ENCODE peak calls at places on chromosome 12, in six cellular contexts. X is body of pancreas, R is IMR-90, J is H54, U is heart left ventricle, Z is lower leg skin. C is an unnamed sample.
A peak's percentile ranks its signal among the peaks of the same experiment; 100 is the strongest.

GRCh38 chr12:11978985-11979384 is 91.8 kb upstream of the BCL2L14 start:
- DNase-seq in X (no peak), R (peak; percentile 28), J (no peak), U (no peak), Z (no peak), C (no peak)

GRCh38 chr12:51631591-51631990 is 40.6 kb downstream of the SCN8A start:
- DNase-seq in X (no peak), R (peak; percentile 82), J (peak; percentile 33), U (no peak), Z (no peak), C (no peak)

GRCh38 chr12:27285395-27285794 is 41.3 kb downstream of the STK38L start:
- DNase-seq in X (no peak), R (peak; percentile 23), J (no peak), U (no peak), Z (no peak), C (no peak)

GRCh38 chr12:100688451-100688864 is 106.1 kb upstream of the ANO4 start:
- DNase-seq in X (no peak), R (no peak), J (no peak), U (no peak), Z (no peak), C (no peak)

GRCh38 chr12:32000373-32001005 is 41.3 kb downstream of the RESF1 start:
- DNase-seq in X (no peak), R (no peak), J (no peak), U (no peak), Z (no peak), C (no peak)

GRCh38 chr12:28568083-28568482 is 377.8 kb downstream of the CCDC91 start:
- DNase-seq in X (no peak), R (peak; percentile 95), J (peak; percentile 23), U (no peak), Z (peak; percentile 91), C (no peak)

GRCh38 chr12:70248916-70249315 is 5.7 kb downstream of the CNOT2 start:
- DNase-seq in X (no peak), R (no peak), J (no peak), U (no peak), Z (no peak), C (no peak)

GRCh38 chr12:66187016-66187415 is 2.0 kb upstream of the IRAK3 start:
- DNase-seq in X (no peak), R (no peak), J (no peak), U (no peak), Z (no peak), C (no peak)

GRCh38 chr12:71447691-71448660 is 8.4 kb downstream of the LGR5 start:
- DNase-seq in X (no peak), R (no peak), J (no peak), U (no peak), Z (no peak), C (no peak)

GRCh38 chr12:108646597-108647190 is 13.0 kb upstream of the SELPLG start:
- DNase-seq in X (no peak), R (peak; percentile 76), J (no peak), U (no peak), Z (no peak), C (no peak)

GRCh38 chr12:57515934-57516541 is 4.3 kb downstream of the DDIT3 start:
- DNase-seq in X (no peak), R (peak; percentile 23), J (no peak), U (no peak), Z (no peak), C (no peak)
- TF ChIP-seq POLR2A in X (no peak), R (no peak), J (no peak), U (no peak), Z (no peak), C (no peak)

GRCh38 chr12:48925218-48925871 is at the start of gene FKBP11:
- DNase-seq in X (peak; percentile 78), R (peak; percentile 26), J (no peak), U (peak; percentile 69), Z (peak; percentile 93), C (peak; percentile 72)
- TF ChIP-seq POLR2A in X (peak; percentile 71), R (peak; percentile 29), J (no peak), U (peak; percentile 27), Z (no peak), C (peak; percentile 88)

DNA sequence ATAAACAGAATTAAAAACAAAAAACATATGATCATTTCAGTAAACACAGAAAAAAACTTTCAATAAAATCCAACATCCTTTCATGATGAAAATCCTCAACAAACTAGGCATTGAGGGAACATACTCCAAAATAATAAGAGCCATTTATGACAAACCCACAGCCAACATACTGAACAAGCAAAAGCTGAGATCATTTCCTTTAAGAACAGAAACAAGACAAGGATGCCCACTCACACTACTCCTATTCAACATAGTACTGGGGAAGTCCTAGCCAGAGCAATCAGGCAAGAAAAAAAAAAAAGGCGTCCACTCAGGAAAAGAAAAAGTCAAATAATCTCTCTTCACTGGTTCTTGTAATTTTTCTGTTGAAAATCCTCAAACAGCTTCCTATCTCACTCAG is 30.1 kb downstream of the MRPL42 start:
- DNase-seq in X (no peak), R (no peak), J (no peak), U (no peak), Z (no peak), C (no peak)
- TF ChIP-seq POLR2A in X (no peak), R (no peak), J (no peak), U (no peak), Z (no peak), C (no peak)

DNA sequence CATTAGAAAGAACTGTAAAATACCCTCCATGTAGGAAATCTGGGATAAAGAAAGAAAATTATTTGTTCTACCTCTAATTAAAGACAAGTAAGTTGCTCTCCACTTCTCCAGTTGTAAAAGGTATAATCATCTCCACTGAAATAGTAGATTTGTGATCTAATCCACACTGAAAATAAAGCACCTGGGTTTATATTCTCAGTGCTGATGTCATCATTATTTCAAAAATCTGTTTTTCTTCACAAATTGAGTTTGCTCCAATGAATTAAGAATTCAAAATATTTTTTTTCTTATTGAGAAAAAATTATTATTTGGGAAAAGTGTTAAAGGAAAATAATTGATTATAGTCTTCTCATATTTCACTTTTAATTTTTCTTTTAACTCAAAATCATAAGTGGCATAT is 869.2 kb downstream of the SLC16A7 start:
- DNase-seq in X (no peak), R (no peak), J (no peak), U (no peak), Z (no peak), C (no peak)
- TF ChIP-seq POLR2A in X (no peak), R (no peak), J (no peak), U (no peak), Z (no peak), C (no peak)

GRCh38 chr12:131628341-131628740 is 82.5 kb upstream of the SFSWAP start:
- DNase-seq in X (no peak), R (no peak), J (no peak), U (no peak), Z (no peak), C (no peak)

GRCh38 chr12:131631230-131631629 is 79.7 kb upstream of the SFSWAP start:
- DNase-seq in X (no peak), R (no peak), J (no peak), U (no peak), Z (no peak), C (no peak)

GRCh38 chr12:131634037-131634436 is 76.9 kb upstream of the SFSWAP start:
- DNase-seq in X (no peak), R (no peak), J (no peak), U (no peak), Z (peak; percentile 62), C (no peak)

GRCh38 chr12:131628766-131629448 is 82.0 kb upstream of the SFSWAP start:
- DNase-seq in X (no peak), R (no peak), J (no peak), U (no peak), Z (no peak), C (no peak)
- TF ChIP-seq POLR2A in X (no peak), R (no peak), J (no peak), U (no peak), Z (no peak), C (no peak)

GRCh38 chr12:116910645-116911449 is at the start of gene FBXW8:
- DNase-seq in X (peak; percentile 76), R (peak; percentile 66), J (peak; percentile 75), U (peak; percentile 75), Z (peak; percentile 92), C (peak; percentile 73)
- TF ChIP-seq POLR2A in X (peak; percentile 35), R (peak; percentile 84), J (peak; percentile 77), U (peak; percentile 43), Z (no peak), C (peak; percentile 61)

GRCh38 chr12:54000105-54000773 is at the start of gene HOXC9:
- DNase-seq in X (peak; percentile 24), R (no peak), J (peak; percentile 56), U (no peak), Z (no peak), C (no peak)
- TF ChIP-seq POLR2A in X (no peak), R (no peak), J (peak; percentile 13), U (no peak), Z (no peak), C (no peak)

GRCh38 chr12:9761407-9761736 is 671 bp upstream of the CD69 start:
- DNase-seq in X (no peak), R (no peak), J (no peak), U (no peak), Z (no peak), C (no peak)

GRCh38 chr12:9762369-9762768 is 1.7 kb upstream of the CD69 start:
- DNase-seq in X (no peak), R (no peak), J (no peak), U (no peak), Z (no peak), C (no peak)

GRCh38 chr12:9759680-9760592 is 765 bp downstream of the CD69 start:
- DNase-seq in X (no peak), R (no peak), J (no peak), U (no peak), Z (no peak), C (no peak)

GRCh38 chr12:9763025-9763424 is 2.3 kb upstream of the CD69 start:
- DNase-seq in X (no peak), R (no peak), J (no peak), U (no peak), Z (no peak), C (no peak)

GRCh38 chr12:9760699-9761406 is at the start of gene CD69:
- DNase-seq in X (no peak), R (no peak), J (no peak), U (no peak), Z (no peak), C (no peak)
- TF ChIP-seq POLR2A in X (no peak), R (no peak), J (no peak), U (no peak), Z (no peak), C (peak; percentile 99)

GRCh38 chr12:6451348-6452244 is at the start of gene TAPBPL:
- DNase-seq in X (peak; percentile 90), R (peak; percentile 75), J (peak; percentile 74), U (peak; percentile 88), Z (peak; percentile 95), C (peak; percentile 81)
- TF ChIP-seq POLR2A in X (peak; percentile 58), R (peak; percentile 38), J (peak; percentile 53), U (peak; percentile 64), Z (no peak), C (peak; percentile 54)

C was measured in GM12892.